ENCODE peak calls at places on chromosome 1, in nine cellular contexts. G, C, Z, P, T, B, K, R and F are unnamed samples.

GRCh38 chr1:186735463-186735862 is 55.2 kb upstream of the PTGS2 start:
- DNase-seq in K (no peak), P (no peak), Z (no peak), C (no peak), B (no peak), R (peak; percentile 71), T (no peak), G (no peak), F (peak; percentile 52)

GRCh38 chr1:36560621-36561364 is 78.1 kb upstream of the CSF3R start:
- DNase-seq in B (no peak), G (no peak), Z (no peak), P (no peak), R (no peak), T (no peak), C (no peak), K (no peak), F (no peak)

GRCh38 chr1:26998319-26999300 is 5.1 kb downstream of the TRNP1 start:
- DNase-seq in C (no peak), G (no peak), B (no peak), P (no peak), R (peak; percentile 83), Z (no peak), T (no peak), K (no peak), F (peak; percentile 54)

GRCh38 chr1:116532698-116533424 is 38.0 kb downstream of the CD58 start:
- DNase-seq in R (no peak), P (no peak), T (no peak), C (no peak), B (no peak), G (no peak), Z (no peak), K (no peak), F (no peak)

GRCh38 chr1:81706650-81707435 is 93.9 kb upstream of the ADGRL2 start:
- DNase-seq in K (peak; percentile 67), C (no peak), P (no peak), T (no peak), R (peak; percentile 83), Z (no peak), B (no peak), G (no peak), F (peak; percentile 79)

GRCh38 chr1:22848374-22848773 is 124.3 kb downstream of the LACTBL1 start:
- DNase-seq in R (no peak), B (peak; percentile 21), C (no peak), K (no peak), Z (no peak), G (no peak), P (no peak), T (no peak), F (no peak)

GRCh38 chr1:32705516-32705915 is 2.9 kb upstream of the SYNC start:
- DNase-seq in K (no peak), G (peak; percentile 16), P (no peak), T (no peak), B (no peak), Z (no peak), R (no peak), C (no peak), F (no peak)

GRCh38 chr1:162206749-162207635 is 137.5 kb downstream of the NOS1AP start:
- DNase-seq in B (no peak), G (peak; percentile 71), R (no peak), Z (no peak), C (peak; percentile 18), T (no peak), P (no peak), K (no peak), F (no peak)

GRCh38 chr1:43773821-43774220 is 66.5 kb downstream of the ST3GAL3 start:
- DNase-seq in B (no peak), Z (no peak), G (no peak), K (no peak), R (no peak), P (no peak), C (no peak), T (no peak), F (no peak)

GRCh38 chr1:3816331-3817137 is 20.2 kb upstream of the LRRC47 start:
- DNase-seq in K (no peak), B (no peak), R (no peak), G (no peak), P (no peak), Z (no peak), C (no peak), T (no peak), F (no peak)

GRCh38 chr1:9942399-9942938 is 722 bp downstream of the LZIC start:
- DNase-seq in K (peak; percentile 75), R (peak; percentile 74), B (peak; percentile 79), P (peak; percentile 6), G (no peak), C (no peak), T (no peak), Z (peak; percentile 50), F (peak; percentile 54)

GRCh38 chr1:21165076-21165475 is 11.6 kb downstream of the EIF4G3 start:
- DNase-seq in P (no peak), K (no peak), T (no peak), B (no peak), C (no peak), Z (no peak), G (no peak), R (no peak), F (no peak)

GRCh38 chr1:228555074-228555989 is 68.2 kb downstream of the RNF187 start:
- DNase-seq in P (no peak), K (no peak), T (no peak), B (peak; percentile 8), C (no peak), G (peak; percentile 33), R (peak; percentile 22), Z (no peak), F (no peak)

GRCh38 chr1:102772831-102773230 is 335.5 kb downstream of the COL11A1 start:
- DNase-seq in K (no peak), Z (no peak), C (no peak), B (no peak), R (peak; percentile 3), G (no peak), T (no peak), P (no peak), F (no peak)

GRCh38 chr1:24374891-24375786 is 38.4 kb downstream of the STPG1 start:
- DNase-seq in Z (no peak), G (no peak), R (peak; percentile 21), P (no peak), K (no peak), B (no peak), C (no peak), T (no peak), F (no peak)

GRCh38 chr1:204445860-204446412 is 34.3 kb upstream of the PPP1R15B start:
- DNase-seq in C (no peak), K (no peak), B (peak; percentile 66), R (peak; percentile 61), G (peak; percentile 82), T (no peak), Z (peak; percentile 15), P (peak; percentile 58), F (no peak)

GRCh38 chr1:225712391-225712790 is 59.5 kb upstream of the ENAH start:
- DNase-seq in R (no peak), P (no peak), T (no peak), G (no peak), K (peak; percentile 23), Z (peak; percentile 83), B (no peak), C (no peak), F (peak; percentile 19)

GRCh38 chr1:30887485-30888315 is 20.9 kb downstream of the SDC3 start:
- DNase-seq in T (no peak), P (no peak), K (peak; percentile 31), G (no peak), C (no peak), R (peak; percentile 52), Z (no peak), B (no peak), F (no peak)

GRCh38 chr1:83909687-83910086 is 89.2 kb downstream of the TTLL7 start:
- DNase-seq in P (no peak), K (peak; percentile 34), R (no peak), T (no peak), B (no peak), Z (no peak), C (no peak), G (no peak), F (peak; percentile 18)

GRCh38 chr1:64043976-64044375 is 159.4 kb upstream of the UBE2U start:
- DNase-seq in K (peak; percentile 56), C (no peak), P (no peak), Z (no peak), G (no peak), T (no peak), R (peak; percentile 58), B (no peak), F (no peak)

GRCh38 chr1:226110249-226111108 is 48.0 kb downstream of the H3-3A start:
- DNase-seq in T (peak; percentile 50), C (peak; percentile 86), B (peak; percentile 93), Z (peak; percentile 51), G (peak; percentile 81), R (peak; percentile 72), K (peak; percentile 81), P (peak; percentile 58), F (peak; percentile 32)

GRCh38 chr1:221263831-221264767 is 384.9 kb downstream of the HLX start:
- DNase-seq in K (peak; percentile 89), Z (no peak), T (no peak), R (peak; percentile 85), C (peak; percentile 68), G (no peak), P (peak; percentile 57), B (peak; percentile 75), F (peak; percentile 78)

GRCh38 chr1:223700942-223701637 is 11.2 kb upstream of the CAPN2 start:
- DNase-seq in R (peak; percentile 99), K (peak; percentile 96), P (peak; percentile 12), B (no peak), Z (no peak), C (no peak), G (no peak), T (no peak), F (peak; percentile 99)

GRCh38 chr1:152151646-152152045 is 7.4 kb downstream of the RPTN start:
- DNase-seq in R (no peak), K (no peak), T (no peak), C (no peak), Z (no peak), B (no peak), G (no peak), P (no peak), F (no peak)

GRCh38 chr1:112557385-112557784 is 48.6 kb downstream of the WNT2B start:
- DNase-seq in G (no peak), P (no peak), K (peak; percentile 49), C (no peak), R (peak; percentile 44), Z (no peak), B (peak; percentile 12), T (no peak), F (peak; percentile 71)

GRCh38 chr1:7695181-7696117 is 75.6 kb upstream of the VAMP3 start:
- DNase-seq in P (no peak), K (no peak), C (no peak), R (no peak), G (no peak), T (no peak), Z (no peak), B (no peak), F (no peak)

GRCh38 chr1:203682401-203683383 is 56.1 kb downstream of the ATP2B4 start:
- DNase-seq in P (no peak), B (peak; percentile 79), K (peak; percentile 41), Z (no peak), G (no peak), T (no peak), C (no peak), R (peak; percentile 36), F (no peak)

GRCh38 chr1:204261746-204262505 is 48.1 kb upstream of the GOLT1A start:
- DNase-seq in B (no peak), C (no peak), K (no peak), R (peak; percentile 51), T (no peak), G (no peak), P (no peak), Z (no peak), F (no peak)

GRCh38 chr1:179021873-179022272 is 3.8 kb upstream of the FAM20B start:
- DNase-seq in G (no peak), Z (no peak), B (no peak), K (no peak), P (no peak), T (no peak), C (no peak), R (no peak), F (no peak)

GRCh38 chr1:14988636-14989035 is 164.9 kb upstream of the TMEM51 start:
- DNase-seq in G (no peak), C (no peak), B (no peak), Z (no peak), P (no peak), K (no peak), R (no peak), T (no peak), F (no peak)

GRCh38 chr1:111563619-111564018 is 56.0 kb upstream of the RAP1A start:
- DNase-seq in G (no peak), Z (no peak), B (no peak), K (peak; percentile 67), C (no peak), P (no peak), T (no peak), R (peak; percentile 93), F (peak; percentile 82)